ENCODE peak calls at places on chromosome 16, in ten cellular contexts. A is hepatocyte; O is A673; W is adrenal gland; Q is brain microvascular endothelial cell; R is left ventricle myocardium inferior; Y is CD8-positive, alpha-beta T cell; X is pancreas; K is neural progenitor cell; C is fibroblast of lung. L is an unnamed sample. For H3K36me3, the result is how much of the 10 kb centered on the place peaks cover.

GRCh38 chr16:87713469-87714229 is 52.1 kb downstream of the KLHDC4 start:
- DNase-seq in A (no peak), O (no peak), W (no peak), Q (no peak), R (no peak), Y (peak), X (no peak), K (no peak), C (no peak), L (no peak)

GRCh38 chr16:88554711-88555264 is 15.4 kb upstream of the ZC3H18 start:
- DNase-seq in A (no peak), O (no peak), W (no peak), Q (no peak), R (no peak), Y (no peak), X (no peak), K (no peak), C (no peak), L (no peak)

GRCh38 chr16:11967195-11967911 is 2.3 kb downstream of the TNFRSF17 start:
- DNase-seq in A (no peak), O (no peak), W (no peak), Q (no peak), R (no peak), Y (no peak), X (no peak), K (no peak), C (no peak), L (no peak)

GRCh38 chr16:74661064-74661463 is 5.6 kb downstream of the RFWD3 start:
- DNase-seq in A (no peak), O (no peak), W (no peak), Q (no peak), R (no peak), Y (no peak), X (no peak), K (no peak), C (no peak), L (no peak)

GRCh38 chr16:85205747-85206471 is 93.6 kb upstream of the CIBAR2 start:
- DNase-seq in A (peak), O (no peak), W (peak), Q (no peak), R (no peak), Y (no peak), X (no peak), K (no peak), C (peak), L (no peak)

GRCh38 chr16:83772806-83773205 is 35.0 kb upstream of the HSBP1 start:
- DNase-seq in A (no peak), O (no peak), W (no peak), Q (no peak), R (no peak), Y (no peak), X (no peak), K (no peak), C (no peak), L (no peak)

GRCh38 chr16:66898207-66898606 is 17.9 kb downstream of the PDP2 start:
- DNase-seq in A (no peak), O (no peak), W (peak), Q (peak), R (no peak), Y (no peak), X (no peak), K (no peak), C (peak), L (no peak)

GRCh38 chr16:84730406-84731106 is 30.8 kb downstream of the USP10 start:
- DNase-seq in A (peak), O (peak), W (peak), Q (peak), R (peak), Y (peak), X (peak), K (no peak), C (peak), L (no peak)

GRCh38 chr16:57786632-57787518 is 15.4 kb downstream of the KIFC3 start:
- DNase-seq in A (no peak), O (no peak), W (peak), Q (no peak), R (peak), Y (no peak), X (no peak), K (no peak), C (peak), L (no peak)

GRCh38 chr16:56518435-56518834 is 1.4 kb downstream of the BBS2 start:
- DNase-seq in A (no peak), O (peak), W (peak), Q (no peak), R (no peak), Y (no peak), X (no peak), K (no peak), C (no peak), L (no peak)

GRCh38 chr16:49835116-49835880 is 20.6 kb downstream of the ZNF423 start:
- DNase-seq in A (peak), O (no peak), W (no peak), Q (no peak), R (no peak), Y (no peak), X (no peak), K (no peak), C (no peak), L (no peak)

GRCh38 chr16:8848939-8849391 is 19.8 kb downstream of the CARHSP1 start:
- DNase-seq in A (no peak), O (peak), W (peak), Q (peak), R (no peak), Y (no peak), X (no peak), K (no peak), C (peak), L (no peak)

GRCh38 chr16:54289242-54290051 is 2.9 kb upstream of the IRX3 start:
- DNase-seq in A (no peak), O (no peak), W (no peak), Q (no peak), R (no peak), Y (no peak), X (no peak), K (peak), C (no peak), L (no peak)

GRCh38 chr16:89613101-89613953 is at the start of gene DPEP1:
- DNase-seq in A (no peak), O (no peak), W (no peak), Q (no peak), R (no peak), Y (no peak), X (peak), K (no peak), C (no peak), L (no peak)

GRCh38 chr16:89093602-89094251 is at the start of gene ACSF3:
- DNase-seq in A (peak), O (peak), W (peak), Q (peak), R (peak), Y (peak), X (no peak), K (peak), C (peak), L (peak)

GRCh38 chr16:11585460-11586374 is 1.0 kb downstream of the LITAF start:
- DNase-seq in A (no peak), O (no peak), W (no peak), Q (no peak), R (peak), Y (peak), X (no peak), K (no peak), C (peak), L (peak)

GRCh38 chr16:89307421-89307805 is 89.9 kb downstream of the ZNF778 start:
- DNase-seq in A (no peak), O (no peak), W (no peak), Q (no peak), R (peak), Y (no peak), X (no peak), K (no peak), C (no peak), L (no peak)

GRCh38 chr16:86242244-86243122 is 267.8 kb upstream of the FOXF1 start:
- DNase-seq in A (no peak), O (no peak), W (no peak), Q (no peak), R (no peak), Y (no peak), X (no peak), K (no peak), C (no peak), L (no peak)

GRCh38 chr16:17590711-17591654 is 120.2 kb upstream of the XYLT1 start:
- DNase-seq in A (no peak), O (no peak), W (no peak), Q (no peak), R (no peak), Y (peak), X (no peak), K (no peak), C (no peak), L (no peak)

GRCh38 chr16:11677959-11678881 is 10.0 kb downstream of the SNN start:
- DNase-seq in A (no peak), O (no peak), W (peak), Q (no peak), R (no peak), Y (no peak), X (no peak), K (no peak), C (no peak), L (no peak)

GRCh38 chr16:87603684-87604571 is 1.6 kb downstream of the JPH3 start:
- DNase-seq in A (no peak), O (no peak), W (no peak), Q (no peak), R (no peak), Y (no peak), X (no peak), K (peak), C (no peak), L (no peak)

GRCh38 chr16:31451681-31452351 is 7.5 kb upstream of the ARMC5 start:
- DNase-seq in A (peak), O (peak), W (peak), Q (peak), R (peak), Y (no peak), X (no peak), K (peak), C (peak), L (no peak)

GRCh38 chr16:6884002-6884401 is 448.6 kb upstream of the RBFOX1 start:
- DNase-seq in A (no peak), O (no peak), W (no peak), Q (no peak), R (no peak), Y (no peak), X (no peak), K (peak), C (no peak), L (no peak)

GRCh38 chr16:8686879-8687278 is 12.5 kb downstream of the ABAT start:
- DNase-seq in A (no peak), O (no peak), W (no peak), Q (no peak), R (no peak), Y (no peak), X (no peak), K (no peak), C (no peak), L (no peak)

GRCh38 chr16:46918905-46919792 is 35.0 kb downstream of the GPT2 start:
- DNase-seq in A (peak), O (no peak), W (no peak), Q (no peak), R (no peak), Y (no peak), X (peak), K (peak), C (no peak), L (no peak)
- H3K27ac ChIP-seq in A (no peak), O (no peak), W (no peak), Q (no peak), R (no peak), Y (no peak), X (peak), K (peak), C (no peak), L (no peak)

GRCh38 chr16:23255000-23255399 is 47.1 kb upstream of the SCNN1B start:
- DNase-seq in A (no peak), O (no peak), W (no peak), Q (no peak), R (no peak), Y (no peak), X (no peak), K (no peak), C (no peak), L (no peak)

GRCh38 chr16:23254338-23254737 is 47.8 kb upstream of the SCNN1B start:
- DNase-seq in A (no peak), O (no peak), W (no peak), Q (peak), R (no peak), Y (no peak), X (no peak), K (peak), C (no peak), L (peak)

GRCh38 chr16:23258919-23259237 is 43.2 kb upstream of the SCNN1B start:
- DNase-seq in A (no peak), O (no peak), W (no peak), Q (no peak), R (no peak), Y (no peak), X (no peak), K (no peak), C (no peak), L (no peak)

GRCh38 chr16:23256440-23256839 is 45.7 kb upstream of the SCNN1B start:
- DNase-seq in A (no peak), O (no peak), W (no peak), Q (no peak), R (no peak), Y (no peak), X (no peak), K (no peak), C (no peak), L (no peak)

GRCh38 chr16:23257682-23258081 is 44.4 kb upstream of the SCNN1B start:
- DNase-seq in A (peak), O (no peak), W (no peak), Q (no peak), R (no peak), Y (no peak), X (no peak), K (no peak), C (no peak), L (no peak)
- H3K36me3 ChIP-seq in A (under half), O (under half), W (under half), Q (under half), R (under half), Y (under half), X (under half), K (under half), C (under half), L (under half)

GRCh38 chr16:2147378-2147777 is 1.0 kb upstream of the RAB26 start:
- DNase-seq in A (no peak), O (no peak), W (no peak), Q (no peak), R (no peak), Y (no peak), X (no peak), K (no peak), C (no peak), L (no peak)

GRCh38 chr16:2149630-2150417 is 1.4 kb downstream of the RAB26 start:
- DNase-seq in A (no peak), O (peak), W (no peak), Q (no peak), R (no peak), Y (no peak), X (no peak), K (peak), C (no peak), L (no peak)

GRCh38 chr16:2146739-2147138 is 1.7 kb upstream of the RAB26 start:
- DNase-seq in A (no peak), O (no peak), W (no peak), Q (no peak), R (no peak), Y (no peak), X (no peak), K (no peak), C (no peak), L (no peak)

GRCh38 chr16:2148714-2149629 is 547 bp downstream of the RAB26 start:
- DNase-seq in A (peak), O (peak), W (no peak), Q (no peak), R (no peak), Y (no peak), X (peak), K (peak), C (no peak), L (no peak)

DNA sequence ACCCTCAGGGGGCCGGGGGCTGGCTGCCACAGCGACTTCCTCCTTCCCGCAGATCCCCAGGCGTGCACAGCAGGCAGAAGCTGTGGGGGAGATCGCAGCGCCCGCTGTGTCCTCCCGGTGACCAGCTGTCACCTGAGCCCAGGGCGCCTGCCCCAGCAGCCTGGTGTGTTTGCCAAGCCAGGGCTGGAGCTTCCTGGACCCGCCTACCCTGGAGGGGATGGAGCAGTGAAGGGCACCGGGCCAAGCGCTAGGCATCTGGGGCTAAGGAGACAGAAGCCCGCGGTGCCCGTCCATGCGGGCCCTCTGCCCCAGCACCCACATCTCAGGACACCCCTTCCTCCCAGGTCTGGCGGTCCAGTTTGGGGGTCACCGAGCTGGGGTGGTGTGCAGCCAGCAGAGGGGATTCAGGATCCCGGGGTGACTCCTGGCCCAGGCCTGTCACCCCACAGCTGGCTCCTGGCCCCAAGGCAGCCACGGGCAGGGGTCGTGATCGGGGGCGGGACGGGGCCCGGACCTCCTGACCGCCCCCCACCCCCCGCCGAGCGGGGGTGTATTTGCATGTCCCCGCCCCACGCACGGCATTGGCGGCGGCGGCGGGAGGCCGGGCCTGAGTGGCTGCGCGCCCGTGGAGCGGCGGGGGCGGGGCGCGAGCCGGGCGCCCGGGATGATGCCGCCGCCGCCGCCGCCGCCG is at the start of gene RAB26:
- DNase-seq in A (peak), O (peak), W (peak), Q (no peak), R (peak), Y (peak), X (peak), K (peak), C (peak), L (peak)
- H3K4me3 ChIP-seq in A (peak), O (peak), W (peak), Q (peak), R (peak), Y (peak), X (peak), K (peak), C (peak), L (no peak)

DNA sequence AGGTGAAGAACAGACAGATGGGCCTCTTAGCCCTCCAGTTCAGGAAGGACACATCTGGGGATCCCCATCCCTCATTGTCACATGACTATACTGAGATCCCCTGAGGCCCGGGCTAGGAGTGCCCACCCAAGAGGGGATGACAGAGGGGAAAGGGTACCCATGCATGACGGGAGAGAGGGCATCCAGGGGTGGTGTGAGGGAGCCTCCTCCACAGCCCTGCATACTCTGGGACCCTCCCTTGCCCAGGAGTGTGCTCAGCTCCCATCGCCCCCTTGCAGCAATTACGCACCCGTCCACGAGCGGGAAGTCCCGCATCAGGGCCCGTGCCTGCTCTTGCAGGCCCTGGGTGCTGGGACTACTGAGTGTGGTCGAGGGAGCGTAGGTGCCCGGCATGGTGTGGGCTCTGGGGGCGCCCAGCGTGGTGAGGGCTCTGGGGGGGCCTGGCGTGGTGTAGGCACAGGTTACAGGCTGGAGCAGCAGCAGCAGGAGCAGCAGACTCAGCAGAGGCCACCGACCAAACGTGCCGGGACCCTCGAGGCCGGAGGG is 6.5 kb downstream of the DPEP2 start:
- DNase-seq in A (no peak), O (no peak), W (no peak), Q (no peak), R (no peak), Y (no peak), X (no peak), K (no peak), C (no peak), L (no peak)
- H3K27ac ChIP-seq in A (no peak), O (no peak), W (no peak), Q (no peak), R (peak), Y (peak), X (no peak), K (no peak), C (no peak), L (peak)

GRCh38 chr16:3673201-3673600 is 18.7 kb downstream of the DNASE1 start:
- DNase-seq in A (no peak), O (no peak), W (no peak), Q (no peak), R (no peak), Y (no peak), X (no peak), K (no peak), C (no peak), L (no peak)
- H3K36me3 ChIP-seq in A (under half), O (half or more), W (half or more), Q (under half), R (half or more), Y (under half), X (under half), K (under half), C (under half), L (half or more)

GRCh38 chr16:29971304-29971703 is 2.4 kb upstream of the TAOK2 start:
- DNase-seq in A (no peak), O (no peak), W (no peak), Q (no peak), R (no peak), Y (no peak), X (no peak), K (no peak), C (no peak), L (no peak)

GRCh38 chr16:29974291-29975133 is 844 bp downstream of the TAOK2 start:
- DNase-seq in A (peak), O (no peak), W (peak), Q (no peak), R (no peak), Y (no peak), X (no peak), K (peak), C (no peak), L (peak)

GRCh38 chr16:29972500-29972899 is 1.2 kb upstream of the TAOK2 start:
- DNase-seq in A (no peak), O (no peak), W (no peak), Q (no peak), R (no peak), Y (no peak), X (no peak), K (no peak), C (no peak), L (no peak)

GRCh38 chr16:29973384-29974246 is at the start of gene TAOK2:
- DNase-seq in A (peak), O (peak), W (peak), Q (peak), R (peak), Y (peak), X (peak), K (peak), C (peak), L (peak)

GRCh38 chr16:29972992-29973383 is 680 bp upstream of the TAOK2 start:
- DNase-seq in A (no peak), O (no peak), W (no peak), Q (no peak), R (no peak), Y (no peak), X (no peak), K (no peak), C (no peak), L (no peak)
- H3K4me3 ChIP-seq in A (no peak), O (no peak), W (peak), Q (no peak), R (peak), Y (peak), X (peak), K (no peak), C (no peak), L (peak)

DNA sequence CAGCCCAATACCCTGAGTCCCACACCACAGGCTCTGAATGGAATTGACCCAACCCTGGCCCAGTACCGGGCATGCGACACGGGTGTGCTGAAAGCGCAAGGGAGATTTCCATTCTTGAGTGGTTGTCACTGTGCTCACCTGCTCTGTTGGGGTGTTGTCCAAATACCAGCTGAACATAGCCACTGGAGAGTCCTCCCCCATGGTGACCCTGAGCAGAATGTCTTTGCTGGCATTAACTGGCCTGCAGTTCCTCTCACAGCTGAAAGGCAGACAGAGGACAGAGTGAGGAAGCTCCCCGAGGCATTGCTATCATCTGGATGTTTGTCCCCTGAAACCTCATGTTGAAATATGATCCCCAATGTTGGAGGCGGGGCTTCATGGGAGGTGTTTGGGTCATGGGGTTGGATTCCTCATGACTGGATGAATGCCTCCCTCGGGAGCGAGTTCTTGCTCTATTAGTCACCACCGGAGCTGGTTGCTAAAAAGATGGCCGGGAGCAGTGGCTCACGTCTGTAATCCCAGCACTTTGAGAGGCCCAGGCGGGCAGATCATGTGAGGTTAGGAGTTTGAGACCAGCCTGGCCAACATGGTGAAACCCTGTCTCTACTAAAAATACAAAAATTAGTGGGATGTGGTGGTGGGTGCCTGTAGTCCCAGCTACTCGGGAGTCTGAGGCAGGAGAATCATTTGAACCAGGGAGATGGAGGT is 57.3 kb upstream of the BCO1 start:
- DNase-seq in A (peak), O (peak), W (peak), Q (peak), R (peak), Y (no peak), X (peak), K (peak), C (peak), L (no peak)
- H3K27ac ChIP-seq in A (peak), O (peak), W (peak), Q (peak), R (peak), Y (no peak), X (no peak), K (peak), C (peak), L (no peak)

L was measured in naive thymus-derived CD4-positive, alpha-beta T cell.